ENCODE peak calls at places on chromosome 4, in seven cellular contexts. G, X, V, S, K, T and A are unnamed samples.

GRCh38 chr4:14681330-14681729 is 321.0 kb upstream of the CPEB2 start:
- DNase-seq in G (no peak), X (no peak), V (no peak), S (no peak), K (no peak), T (no peak), A (no peak)

GRCh38 chr4:40289366-40290188 is 45.6 kb upstream of the CHRNA9 start:
- DNase-seq in G (no peak), X (no peak), V (no peak), S (no peak), K (no peak), T (no peak), A (no peak)

GRCh38 chr4:82811838-82812672 is 13.5 kb upstream of the SCD5 start:
- DNase-seq in G (no peak), X (no peak), V (no peak), S (no peak), K (no peak), T (no peak), A (no peak)

GRCh38 chr4:30620711-30621110 is 99.5 kb upstream of the PCDH7 start:
- DNase-seq in G (no peak), X (no peak), V (no peak), S (no peak), K (no peak), T (no peak), A (no peak)

GRCh38 chr4:184274288-184274951 is 56.7 kb upstream of the ENPP6 start:
- DNase-seq in G (no peak), X (no peak), V (no peak), S (no peak), K (no peak), T (no peak), A (no peak)

GRCh38 chr4:113762851-113763172 is 1.3 kb upstream of the CAMK2D start:
- DNase-seq in G (no peak), X (no peak), V (no peak), S (no peak), K (no peak), T (no peak), A (no peak)

GRCh38 chr4:102868153-102868781 is 525 bp upstream of the CISD2 start:
- DNase-seq in G (no peak), X (peak), V (peak), S (peak), K (no peak), T (no peak), A (no peak)

GRCh38 chr4:162959056-162959455 is 207.6 kb downstream of the NAF1 start:
- DNase-seq in G (no peak), X (no peak), V (no peak), S (no peak), K (no peak), T (no peak), A (no peak)

GRCh38 chr4:55075376-55075775 is 50.0 kb downstream of the KDR start:
- DNase-seq in G (no peak), X (no peak), V (no peak), S (no peak), K (no peak), T (no peak), A (no peak)

GRCh38 chr4:3250438-3250955 is 1.5 kb downstream of the MSANTD1 start:
- DNase-seq in G (no peak), X (peak), V (no peak), S (peak), K (no peak), T (no peak), A (no peak)

GRCh38 chr4:39539026-39539690 is 11.9 kb upstream of the UGDH start:
- DNase-seq in G (no peak), X (no peak), V (no peak), S (no peak), K (no peak), T (no peak), A (no peak)

GRCh38 chr4:76279462-76279861 is 27.1 kb upstream of the STBD1 start:
- DNase-seq in G (no peak), X (no peak), V (no peak), S (no peak), K (no peak), T (no peak), A (no peak)

GRCh38 chr4:7068279-7068842 is 497 bp upstream of the GRPEL1 start:
- DNase-seq in G (no peak), X (no peak), V (no peak), S (no peak), K (no peak), T (no peak), A (no peak)

GRCh38 chr4:16171831-16172230 is 54.4 kb downstream of the TAPT1 start:
- DNase-seq in G (no peak), X (no peak), V (no peak), S (no peak), K (no peak), T (no peak), A (no peak)

GRCh38 chr4:163702736-163703135 is 208.2 kb downstream of the TMA16 start:
- DNase-seq in G (no peak), X (no peak), V (no peak), S (no peak), K (no peak), T (no peak), A (no peak)

GRCh38 chr4:76733380-76733779 is 164.6 kb downstream of the SOWAHB start:
- DNase-seq in G (no peak), X (peak), V (peak), S (no peak), K (no peak), T (no peak), A (no peak)

GRCh38 chr4:3410401-3411135 is 31.2 kb upstream of the HGFAC start:
- DNase-seq in G (peak), X (no peak), V (no peak), S (no peak), K (no peak), T (no peak), A (no peak)

GRCh38 chr4:107902715-107903114 is 28.6 kb upstream of the CYP2U1 start:
- DNase-seq in G (no peak), X (no peak), V (no peak), S (no peak), K (no peak), T (no peak), A (no peak)

GRCh38 chr4:8132947-8133705 is 25.5 kb downstream of the ABLIM2 start:
- DNase-seq in G (no peak), X (no peak), V (no peak), S (no peak), K (no peak), T (no peak), A (no peak)

GRCh38 chr4:163157157-163157556 is 9.5 kb downstream of the NAF1 start:
- DNase-seq in G (no peak), X (no peak), V (no peak), S (no peak), K (no peak), T (no peak), A (peak)

GRCh38 chr4:26069218-26069617 is 155.2 kb downstream of the SMIM20 start:
- DNase-seq in G (no peak), X (no peak), V (no peak), S (no peak), K (no peak), T (no peak), A (no peak)

GRCh38 chr4:63937961-63938360 is 471.3 kb downstream of the TECRL start:
- DNase-seq in G (no peak), X (peak), V (no peak), S (no peak), K (no peak), T (no peak), A (no peak)

GRCh38 chr4:172656055-172656454 is 512.6 kb upstream of the GALNT7 start:
- DNase-seq in G (no peak), X (no peak), V (no peak), S (no peak), K (no peak), T (no peak), A (no peak)

DNA sequence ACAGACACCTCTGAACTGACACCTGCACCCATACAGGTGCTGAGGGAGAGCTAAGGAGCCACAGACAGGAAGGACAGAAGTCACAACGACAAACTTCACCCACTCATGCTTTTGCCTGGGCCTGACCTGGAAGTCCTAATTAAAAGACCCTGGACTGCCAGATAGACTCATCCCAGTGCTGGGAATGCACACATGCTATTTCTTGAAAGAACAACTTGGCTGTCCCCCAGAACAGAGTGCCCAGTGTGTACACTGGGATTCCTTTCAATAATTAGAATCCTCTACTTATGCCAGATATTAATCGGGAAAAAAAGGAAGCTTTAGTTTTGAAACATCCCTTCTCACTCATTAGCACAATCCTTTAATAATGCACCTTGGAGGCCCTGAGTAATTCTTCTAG is 3.4 kb downstream of the HOPX start:
- DNase-seq in G (no peak), X (no peak), V (no peak), S (no peak), K (no peak), T (no peak), A (no peak)
- H3K4me3 ChIP-seq in G (no peak), X (no peak), V (no peak), S (peak), K (no peak), T (no peak), A (no peak)

GRCh38 chr4:13647012-13647411 is 19.5 kb upstream of the BOD1L1 start:
- DNase-seq in G (no peak), X (no peak), V (no peak), S (no peak), K (no peak), T (no peak), A (no peak)
- TF ChIP-seq CTCF in G (no peak), X (no peak), V (no peak), S (no peak), K (no peak), T (no peak), A (no peak)

DNA sequence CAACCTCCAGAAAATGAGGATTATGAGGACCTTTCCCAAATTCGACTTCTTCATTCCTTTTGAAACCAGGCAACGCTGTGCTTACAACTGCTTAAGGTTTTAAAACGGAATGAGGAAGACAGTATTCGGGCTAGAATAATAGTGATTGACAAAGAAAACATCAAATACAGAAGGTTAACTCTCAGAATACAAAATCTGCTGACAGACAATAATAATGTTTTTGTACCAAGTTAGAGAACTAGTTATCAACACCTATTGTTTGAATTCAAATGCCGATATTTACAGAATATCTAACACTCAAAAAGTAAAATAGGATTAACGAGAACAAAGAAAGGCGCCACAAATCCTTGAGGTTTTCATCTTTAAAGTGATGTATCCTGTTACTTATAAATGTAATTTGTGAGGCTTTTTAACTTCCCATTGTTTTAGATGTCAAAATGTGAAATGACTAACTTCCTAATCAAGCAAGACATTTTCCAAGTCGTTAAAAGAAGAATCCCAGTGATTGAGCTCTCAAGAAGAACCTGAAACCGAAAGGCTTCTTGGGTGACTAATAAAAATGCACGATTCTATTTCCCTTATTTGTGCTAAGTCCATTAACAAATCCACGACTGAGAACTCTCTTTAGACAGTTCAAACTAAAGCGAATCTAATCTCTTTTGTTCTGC is 118.3 kb downstream of the SORBS2 start:
- DNase-seq in G (no peak), X (no peak), V (no peak), S (no peak), K (no peak), T (no peak), A (no peak)
- H3K4me3 ChIP-seq in G (no peak), X (no peak), V (no peak), S (no peak), K (no peak), T (no peak), A (no peak)

DNA sequence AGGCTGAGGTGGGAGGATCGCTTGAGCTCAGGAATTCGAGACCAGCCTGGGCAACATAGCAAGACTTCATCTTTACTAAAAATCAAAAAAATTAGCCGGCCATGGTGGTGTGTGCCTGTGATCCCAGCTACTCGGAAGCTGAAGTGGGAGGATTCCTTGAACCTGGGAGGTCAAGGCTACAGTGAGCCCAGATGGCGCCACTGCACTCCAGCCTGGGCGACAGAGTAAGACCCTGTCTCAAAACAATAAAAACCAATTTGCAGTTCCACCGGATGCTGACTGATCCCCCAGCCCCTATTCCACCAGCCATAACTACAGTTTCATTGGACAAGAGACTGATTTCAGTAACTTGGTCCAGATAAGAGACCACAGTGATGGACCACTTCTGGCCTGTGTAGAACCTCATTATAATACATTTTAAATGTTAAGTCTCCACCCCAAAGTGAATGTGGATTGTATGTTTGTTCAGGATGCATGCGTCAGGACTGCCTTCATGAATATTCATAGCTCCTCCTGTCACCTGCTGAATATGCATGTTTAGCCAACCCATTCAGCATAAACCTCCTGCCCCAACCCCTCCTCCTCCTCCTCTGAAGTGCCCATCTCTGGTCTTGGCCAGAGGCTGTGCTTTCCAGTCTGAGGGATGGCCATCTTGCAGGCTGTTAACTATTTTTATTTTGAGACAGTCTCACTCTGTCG is 2.3 kb upstream of the SLBP start:
- DNase-seq in G (no peak), X (no peak), V (no peak), S (no peak), K (no peak), T (no peak), A (no peak)
- TF ChIP-seq CTCF in G (no peak), X (no peak), V (no peak), S (no peak), K (no peak), T (no peak), A (no peak)

GRCh38 chr4:139901516-139902327 is 236.1 kb downstream of the MGST2 start:
- DNase-seq in G (no peak), X (no peak), V (no peak), S (no peak), K (no peak), T (no peak), A (no peak)
- H3K4me3 ChIP-seq in G (peak), X (no peak), V (peak), S (peak), K (peak), T (peak), A (peak)

DNA sequence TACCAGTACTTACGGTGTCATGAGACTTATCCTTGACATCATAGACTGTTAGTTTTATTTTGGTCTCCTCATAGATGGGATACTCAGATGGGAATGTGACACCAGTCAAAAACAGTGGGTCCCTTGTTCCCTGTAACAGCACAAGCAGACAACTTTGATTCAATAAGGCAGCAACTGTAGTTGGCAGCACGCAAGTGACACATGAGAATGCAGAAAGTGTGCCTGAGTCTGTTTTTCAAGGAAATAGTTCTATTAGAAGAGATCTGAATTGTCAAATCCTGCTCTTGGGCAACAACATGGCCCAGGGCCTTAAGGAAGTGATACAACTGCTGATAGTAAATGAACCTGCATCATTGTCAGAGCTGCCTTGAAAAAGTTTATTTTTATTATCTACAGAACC is 443.2 kb downstream of the INPP4B start:
- DNase-seq in G (no peak), X (peak), V (no peak), S (no peak), K (no peak), T (no peak), A (no peak)
- TF ChIP-seq CTCF in G (no peak), X (no peak), V (no peak), S (no peak), K (no peak), T (no peak), A (no peak)

GRCh38 chr4:174135530-174135929 is 147.9 kb downstream of the FBXO8 start:
- DNase-seq in G (no peak), X (no peak), V (no peak), S (no peak), K (no peak), T (no peak), A (no peak)

GRCh38 chr4:174136013-174136412 is 147.5 kb downstream of the FBXO8 start:
- DNase-seq in G (no peak), X (peak), V (no peak), S (no peak), K (no peak), T (no peak), A (no peak)

GRCh38 chr4:174137698-174138097 is 145.8 kb downstream of the FBXO8 start:
- DNase-seq in G (no peak), X (no peak), V (no peak), S (no peak), K (no peak), T (no peak), A (no peak)

GRCh38 chr4:174133525-174133924 is 149.9 kb downstream of the FBXO8 start:
- DNase-seq in G (no peak), X (no peak), V (no peak), S (no peak), K (no peak), T (no peak), A (no peak)

DNA sequence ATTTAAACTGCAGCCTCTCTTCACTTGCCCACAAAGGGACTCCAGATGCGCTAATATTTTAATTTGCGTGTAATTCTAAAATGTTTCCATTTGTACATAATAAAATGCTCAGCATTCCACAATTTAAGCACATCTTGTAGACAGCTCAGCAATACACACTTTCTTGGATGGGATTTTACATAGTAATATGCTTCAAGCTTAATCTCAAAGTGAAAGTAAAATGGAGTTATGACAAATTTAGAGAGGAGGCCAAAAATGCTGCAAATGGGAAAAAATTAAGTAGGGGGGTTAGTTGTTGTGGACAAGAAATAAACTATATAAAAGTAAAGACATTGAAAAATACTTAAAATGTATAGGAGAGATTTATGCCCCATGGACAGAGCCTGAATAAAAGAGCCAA is 149.1 kb downstream of the FBXO8 start:
- DNase-seq in G (no peak), X (no peak), V (no peak), S (no peak), K (no peak), T (no peak), A (no peak)
- H3K4me3 ChIP-seq in G (no peak), X (no peak), V (peak), S (no peak), K (no peak), T (no peak), A (no peak)